ENCODE peak calls at places on chromosome 5, in five cellular contexts. W, O, P, N and S are unnamed samples.

GRCh38 chr5:177526191-177526590 is 9.4 kb upstream of the DDX41 start:
- DNase-seq in N (no peak), P (no peak), W (no peak), O (no peak), S (no peak)

GRCh38 chr5:159759791-159760300 is 156.4 kb upstream of the ADRA1B start:
- DNase-seq in O (no peak), W (no peak), P (no peak), N (no peak), S (no peak)

GRCh38 chr5:158942217-158942616 is 157.5 kb downstream of the EBF1 start:
- DNase-seq in N (no peak), O (no peak), P (no peak), W (no peak), S (no peak)

GRCh38 chr5:81021486-81021885 is 61.3 kb downstream of the RASGRF2 start:
- DNase-seq in O (peak), W (no peak), N (peak), P (no peak), S (peak)

GRCh38 chr5:40477856-40478546 is 201.7 kb upstream of the PTGER4 start:
- DNase-seq in P (no peak), N (peak), W (no peak), O (peak), S (peak)

GRCh38 chr5:77167695-77168111 is 42.8 kb upstream of the PDE8B start:
- DNase-seq in P (no peak), W (no peak), N (peak), O (peak), S (peak)

GRCh38 chr5:74396913-74397606 is 243.5 kb downstream of the ENC1 start:
- DNase-seq in N (no peak), P (peak), W (no peak), O (peak), S (no peak)

GRCh38 chr5:177371120-177371537 is 13.1 kb upstream of the SLC34A1 start:
- DNase-seq in O (no peak), P (no peak), W (no peak), N (no peak), S (no peak)

GRCh38 chr5:172282277-172283019 is 1.1 kb downstream of the UBTD2 start:
- DNase-seq in P (no peak), W (no peak), O (peak), N (no peak), S (no peak)